ENCODE peak calls at places on chromosomes 12 and 14, in four cellular contexts. One of them, this sample, is unnamed.

GRCh38 chr12:105020241-105020962 is 34.3 kb downstream of the NOPCHAP1 start:
- DNase-seq in fibroblast of mammary gland: no peak
- DNase-seq in NCI-H1436: no peak
- DNase-seq in neural crest cell: no peak
- DNase-seq in this sample: no peak

GRCh38 chr12:70756118-70756517 is 118.9 kb upstream of the PTPRB start:
- DNase-seq in NCI-H1436: no peak
- DNase-seq in neural crest cell: no peak
- DNase-seq in fibroblast of mammary gland: peak; percentile 74
- DNase-seq in this sample: no peak

GRCh38 chr12:94783862-94784261 is 133.5 kb upstream of the TMCC3 start:
- DNase-seq in neural crest cell: no peak
- DNase-seq in fibroblast of mammary gland: peak; percentile 59
- DNase-seq in NCI-H1436: no peak
- DNase-seq in this sample: no peak

GRCh38 chr12:80129895-80130535 is 30.7 kb downstream of the OTOGL start:
- DNase-seq in NCI-H1436: no peak
- DNase-seq in fibroblast of mammary gland: no peak
- DNase-seq in neural crest cell: no peak
- DNase-seq in this sample: no peak

GRCh38 chr12:115599251-115599811 is 678.2 kb downstream of the MED13L start:
- DNase-seq in NCI-H1436: peak; percentile 72
- DNase-seq in neural crest cell: no peak
- DNase-seq in fibroblast of mammary gland: peak; percentile 32
- DNase-seq in this sample: no peak

GRCh38 chr14:75562048-75562447 is 16.4 kb upstream of the FLVCR2 start:
- DNase-seq in fibroblast of mammary gland: no peak
- DNase-seq in NCI-H1436: no peak
- DNase-seq in neural crest cell: no peak
- DNase-seq in this sample: no peak

GRCh38 chr14:90518941-90519256 is 122.1 kb downstream of the CALM1 start:
- DNase-seq in fibroblast of mammary gland: peak; percentile 28
- DNase-seq in NCI-H1436: no peak
- DNase-seq in neural crest cell: no peak
- DNase-seq in this sample: no peak

GRCh38 chr14:66288511-66288910 is 197.7 kb upstream of the CCDC196 start:
- DNase-seq in NCI-H1436: no peak
- DNase-seq in neural crest cell: no peak
- DNase-seq in fibroblast of mammary gland: no peak
- DNase-seq in this sample: no peak

GRCh38 chr14:34693228-34693939 is 21.0 kb downstream of the CFL2 start:
- DNase-seq in fibroblast of mammary gland: no peak
- DNase-seq in neural crest cell: no peak
- DNase-seq in NCI-H1436: no peak
- DNase-seq in this sample: peak; percentile 90

GRCh38 chr12:6418796-6419195 is 26.0 kb upstream of the CD27 start:
- DNase-seq in NCI-H1436: no peak
- DNase-seq in neural crest cell: no peak
- DNase-seq in fibroblast of mammary gland: no peak
- DNase-seq in this sample: no peak

GRCh38 chr12:6570264-6570887 is 2.3 kb upstream of the NOP2 start:
- DNase-seq in neural crest cell: peak; percentile 61
- DNase-seq in fibroblast of mammary gland: peak; percentile 42
- DNase-seq in NCI-H1436: peak; percentile 23
- DNase-seq in this sample: peak; percentile 72

GRCh38 chr14:64714432-64715025 is 10.3 kb downstream of the PLEKHG3 start:
- DNase-seq in NCI-H1436: no peak
- DNase-seq in neural crest cell: no peak
- DNase-seq in fibroblast of mammary gland: no peak
- DNase-seq in this sample: no peak

GRCh38 chr14:62162998-62163589 is 400.9 kb downstream of the SNAPC1 start:
- DNase-seq in neural crest cell: peak; percentile 28
- DNase-seq in NCI-H1436: peak; percentile 62
- DNase-seq in fibroblast of mammary gland: peak; percentile 46
- DNase-seq in this sample: peak; percentile 76

GRCh38 chr14:69363055-69363454 is 35.0 kb downstream of the ERH start:
- DNase-seq in neural crest cell: peak; percentile 13
- DNase-seq in fibroblast of mammary gland: peak; percentile 53
- DNase-seq in NCI-H1436: no peak
- DNase-seq in this sample: no peak

GRCh38 chr12:50641566-50641965 is 122.3 kb upstream of the ATF1 start:
- DNase-seq in neural crest cell: no peak
- DNase-seq in fibroblast of mammary gland: no peak
- DNase-seq in NCI-H1436: no peak
- DNase-seq in this sample: peak; percentile 51

GRCh38 chr12:131825146-131825892 is 2.9 kb upstream of the MMP17 start:
- DNase-seq in neural crest cell: no peak
- DNase-seq in NCI-H1436: no peak
- DNase-seq in fibroblast of mammary gland: peak; percentile 43
- DNase-seq in this sample: no peak

GRCh38 chr12:20101046-20101445 is 267.3 kb upstream of the PDE3A start:
- DNase-seq in fibroblast of mammary gland: no peak
- DNase-seq in NCI-H1436: no peak
- DNase-seq in neural crest cell: no peak
- DNase-seq in this sample: no peak

GRCh38 chr14:83483063-83483462 is 1949.4 kb upstream of the SEL1L start:
- DNase-seq in neural crest cell: no peak
- DNase-seq in fibroblast of mammary gland: peak; percentile 8
- DNase-seq in NCI-H1436: no peak
- DNase-seq in this sample: no peak

GRCh38 chr12:124236651-124237050 is 58.2 kb upstream of the RFLNA start:
- DNase-seq in neural crest cell: no peak
- DNase-seq in fibroblast of mammary gland: peak; percentile 49
- DNase-seq in NCI-H1436: no peak
- DNase-seq in this sample: no peak

GRCh38 chr12:53688134-53688533 is 12.3 kb upstream of the ATP5MC2 start:
- DNase-seq in neural crest cell: no peak
- DNase-seq in fibroblast of mammary gland: no peak
- DNase-seq in NCI-H1436: no peak
- DNase-seq in this sample: no peak

GRCh38 chr14:36510874-36511273 is 9.2 kb downstream of the NKX2-1 start:
- DNase-seq in fibroblast of mammary gland: no peak
- DNase-seq in NCI-H1436: no peak
- DNase-seq in neural crest cell: no peak
- DNase-seq in this sample: no peak

GRCh38 chr14:77026930-77027537 is 1.5 kb downstream of the IRF2BPL start:
- DNase-seq in neural crest cell: peak; percentile 45
- DNase-seq in NCI-H1436: no peak
- DNase-seq in fibroblast of mammary gland: peak; percentile 58
- DNase-seq in this sample: peak; percentile 33

GRCh38 chr12:14442221-14442881 is 76.9 kb downstream of the ATF7IP start:
- DNase-seq in fibroblast of mammary gland: peak; percentile 29
- DNase-seq in neural crest cell: no peak
- DNase-seq in NCI-H1436: no peak
- DNase-seq in this sample: no peak

GRCh38 chr12:59115526-59115925 is 195.2 kb upstream of the LRIG3 start:
- DNase-seq in fibroblast of mammary gland: peak; percentile 53
- DNase-seq in neural crest cell: no peak
- DNase-seq in NCI-H1436: no peak
- DNase-seq in this sample: no peak

GRCh38 chr12:125310461-125310860 is 245.2 kb downstream of the AACS start:
- DNase-seq in NCI-H1436: no peak
- DNase-seq in fibroblast of mammary gland: no peak
- DNase-seq in neural crest cell: no peak
- DNase-seq in this sample: no peak

GRCh38 chr12:56951582-56952339 is 5.6 kb downstream of the RDH16 start:
- DNase-seq in neural crest cell: no peak
- DNase-seq in NCI-H1436: no peak
- DNase-seq in fibroblast of mammary gland: no peak
- DNase-seq in this sample: no peak

GRCh38 chr12:57476162-57476992 is 3.3 kb downstream of the ARHGAP9 start:
- DNase-seq in NCI-H1436: no peak
- DNase-seq in fibroblast of mammary gland: no peak
- DNase-seq in neural crest cell: no peak
- DNase-seq in this sample: no peak

GRCh38 chr14:50944647-50945413 is 547 bp upstream of the PYGL start:
- DNase-seq in NCI-H1436: no peak
- DNase-seq in fibroblast of mammary gland: peak; percentile 55
- DNase-seq in neural crest cell: no peak
- DNase-seq in this sample: peak; percentile 57

This sample was measured in NCI-H2171.